ENCODE peak calls at places on chromosomes 2 and 18, in six cellular contexts. R is A549, V is K562, P is H1, S is SK-N-SH, A is HepG2. N is an unnamed sample.

GRCh38 chr18:63708650-63709049 is 5.9 kb downstream of the SERPINB11 start:
- DNase-seq in R (no peak), V (no peak), P (no peak), S (no peak), A (no peak), N (no peak)

GRCh38 chr18:48191494-48191893 is 217.7 kb downstream of the ZBTB7C start:
- DNase-seq in R (no peak), V (no peak), P (peak), S (no peak), A (no peak), N (no peak)

GRCh38 chr2:101432411-101433181 is 42.3 kb downstream of the RFX8 start:
- DNase-seq in R (no peak), V (no peak), P (no peak), S (no peak), A (no peak), N (no peak)

GRCh38 chr2:37916512-37917082 is 8.5 kb upstream of the RMDN2 start:
- DNase-seq in R (no peak), V (no peak), P (no peak), S (no peak), A (no peak), N (no peak)

GRCh38 chr2:68839260-68839833 is 31.9 kb downstream of the BMP10 start:
- DNase-seq in R (peak), V (peak), P (peak), S (peak), A (no peak), N (no peak)

GRCh38 chr2:223084873-223085272 is 32.9 kb downstream of the KCNE4 start:
- DNase-seq in R (no peak), V (no peak), P (no peak), S (peak), A (no peak), N (no peak)

GRCh38 chr2:176562359-176563043 is 293.3 kb downstream of the MTX2 start:
- DNase-seq in R (no peak), V (no peak), P (no peak), S (no peak), A (no peak), N (no peak)

GRCh38 chr2:101012706-101013181 is 10.7 kb downstream of the RPL31 start:
- DNase-seq in R (no peak), V (peak), P (peak), S (peak), A (peak), N (no peak)

GRCh38 chr18:76259012-76259568 is 236.0 kb downstream of the ZNF516 start:
- DNase-seq in R (no peak), V (no peak), P (peak), S (no peak), A (no peak), N (no peak)

GRCh38 chr18:68763082-68763481 is 34.8 kb upstream of the CCDC102B start:
- DNase-seq in R (no peak), V (no peak), P (no peak), S (no peak), A (no peak), N (no peak)

GRCh38 chr2:13193900-13194299 is 477.2 kb downstream of the TRIB2 start:
- DNase-seq in R (no peak), V (no peak), P (no peak), S (peak), A (peak), N (peak)

DNA sequence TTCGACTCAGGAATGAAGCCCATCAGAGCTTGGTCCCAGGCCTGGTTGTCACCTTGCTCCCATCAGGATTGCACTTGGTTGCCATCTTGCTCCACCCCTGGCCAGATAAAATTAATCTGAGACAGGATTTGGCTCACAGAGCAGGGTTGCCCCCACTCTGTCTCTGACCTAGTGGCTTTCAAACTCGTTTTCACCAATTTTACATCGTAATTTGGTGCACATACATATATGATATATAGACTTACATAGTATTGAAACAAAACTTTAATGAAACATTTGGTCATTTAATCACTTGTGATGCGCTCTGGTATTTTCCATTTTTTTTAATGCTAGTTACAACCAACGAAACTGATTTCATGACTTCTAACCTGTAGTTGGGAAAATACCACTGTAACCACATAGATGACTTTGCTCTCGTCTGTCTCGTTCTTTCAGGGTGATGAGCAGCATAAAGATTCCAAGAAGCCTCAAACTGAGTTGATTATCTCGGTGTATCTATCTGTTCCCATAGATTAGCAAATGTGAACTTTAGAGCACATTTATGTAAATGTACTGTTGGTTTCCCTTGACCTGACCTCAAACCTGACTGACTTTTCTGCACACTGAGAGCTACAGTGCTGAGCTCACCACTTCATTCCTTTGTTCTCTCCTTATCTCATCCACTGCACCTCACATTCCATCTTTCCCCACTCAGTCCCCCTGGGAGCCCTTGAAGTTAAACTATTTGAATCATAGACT is 30.5 kb upstream of the PLB1 start:
- DNase-seq in R (no peak), V (no peak), P (no peak), S (no peak), A (peak), N (no peak)
- TF ChIP-seq CHD2 in R (no peak), V (no peak), P (no peak), S (no peak), A (no peak), N (no peak)

GRCh38 chr18:23810396-23810795 is 121.1 kb downstream of the LAMA3 start:
- DNase-seq in R (no peak), V (no peak), P (no peak), S (no peak), A (no peak), N (no peak)
- TF ChIP-seq CHD2 in R (no peak), V (no peak), P (no peak), S (no peak), A (no peak), N (no peak)

DNA sequence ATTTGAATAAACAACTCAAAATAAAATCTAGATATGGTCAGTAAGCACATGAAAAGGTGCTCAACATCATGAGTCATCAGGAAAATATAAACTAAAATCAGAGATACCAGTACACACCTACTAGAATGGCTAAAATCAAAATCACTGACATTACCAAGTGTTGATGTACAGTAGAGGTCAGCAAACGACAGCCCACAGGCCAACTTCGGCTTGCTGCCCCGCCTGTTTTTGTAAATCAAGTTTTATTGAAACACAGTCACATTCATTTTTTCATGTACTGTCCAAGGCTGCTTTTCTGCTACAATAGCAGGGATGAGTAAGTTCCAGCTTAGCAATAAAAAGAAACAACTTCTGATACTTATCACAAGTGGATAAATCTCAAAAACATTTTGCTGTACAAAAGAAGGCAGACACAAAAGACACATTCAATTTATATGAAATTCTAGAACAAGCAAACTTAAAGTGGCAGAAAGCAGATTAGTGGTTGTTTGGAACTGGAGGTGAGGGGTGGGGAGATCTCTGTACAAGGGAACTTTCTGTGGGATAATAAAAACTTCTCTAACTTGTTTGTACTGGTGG is 32.1 kb downstream of the TRAK2 start:
- DNase-seq in R (no peak), V (no peak), P (no peak), S (no peak), A (no peak), N (no peak)
- TF ChIP-seq CHD2 in R (no peak), V (no peak), P (no peak), S (no peak), A (no peak), N (no peak)

GRCh38 chr2:83596592-83597339 is 862.3 kb downstream of the SUCLG1 start:
- DNase-seq in R (no peak), V (no peak), P (no peak), S (no peak), A (no peak), N (no peak)

GRCh38 chr2:83594841-83595720 is 864.0 kb downstream of the SUCLG1 start:
- DNase-seq in R (no peak), V (no peak), P (no peak), S (no peak), A (no peak), N (no peak)

GRCh38 chr2:83594261-83594660 is 864.8 kb downstream of the SUCLG1 start:
- DNase-seq in R (no peak), V (no peak), P (no peak), S (no peak), A (no peak), N (no peak)
- TF ChIP-seq CHD2 in R (no peak), V (no peak), P (no peak), S (no peak), A (no peak), N (no peak)

DNA sequence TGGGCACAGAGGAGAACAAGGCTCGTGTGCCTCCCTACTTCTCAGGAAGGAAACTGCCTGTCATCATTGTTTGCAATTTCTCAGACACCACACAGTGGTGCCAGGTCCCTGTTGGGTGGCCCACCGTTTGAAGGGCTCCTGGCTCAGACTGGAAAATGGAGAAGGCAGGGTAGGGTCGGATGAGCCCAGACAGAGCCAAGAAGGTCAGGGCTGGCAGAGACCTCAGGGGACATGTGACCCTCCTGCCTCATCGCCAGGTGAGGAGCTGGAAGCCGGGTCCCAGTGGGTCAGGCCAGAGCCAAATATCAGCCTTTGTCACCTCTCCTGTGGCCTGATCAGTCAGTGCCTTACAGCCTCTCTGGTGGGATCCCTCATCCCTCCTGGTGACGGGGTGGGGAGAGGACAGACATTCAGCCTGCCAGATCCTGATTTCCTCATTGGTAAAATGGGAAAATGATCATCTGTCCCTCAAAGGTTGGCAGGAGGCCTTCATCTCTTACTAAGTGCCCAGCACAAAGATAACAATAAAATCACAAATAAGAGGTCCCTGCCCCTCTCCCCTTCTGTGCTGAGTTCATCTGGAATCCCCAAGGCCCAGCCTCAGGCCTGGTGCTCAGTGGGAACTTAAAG is 117.6 kb downstream of the CAPN13 start:
- DNase-seq in R (no peak), V (no peak), P (peak), S (no peak), A (no peak), N (no peak)
- TF ChIP-seq CHD2 in R (no peak), V (no peak), P (no peak), S (no peak), A (no peak), N (no peak)

GRCh38 chr2:238851751-238852150 is 3.9 kb downstream of the TWIST2 start:
- DNase-seq in R (no peak), V (no peak), P (no peak), S (no peak), A (no peak), N (no peak)
- TF ChIP-seq CHD2 in R (no peak), V (no peak), P (no peak), S (no peak), A (no peak), N (no peak)

DNA sequence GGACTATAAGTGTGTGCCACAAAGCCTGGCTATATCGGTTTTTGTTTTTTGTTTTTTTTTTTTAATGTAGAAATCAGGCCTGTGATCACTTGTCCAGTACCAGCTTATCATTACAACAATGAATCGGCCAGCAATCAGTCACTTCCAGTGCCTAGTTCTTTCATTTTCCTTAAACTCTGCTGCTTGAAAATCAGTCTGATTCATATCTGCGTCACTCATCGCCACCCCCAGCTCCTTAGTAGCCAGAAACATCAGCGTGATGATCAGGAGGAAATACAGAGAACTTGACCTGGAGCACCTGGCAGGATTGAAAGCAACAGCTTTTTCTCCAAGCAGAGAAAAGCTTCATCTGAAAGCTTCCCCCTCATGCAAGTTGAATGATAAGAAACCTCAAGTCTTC is 75.4 kb downstream of the SPTBN1 start:
- DNase-seq in R (peak), V (no peak), P (no peak), S (no peak), A (no peak), N (no peak)
- TF ChIP-seq CHD2 in R (no peak), V (no peak), P (no peak), S (no peak), A (no peak), N (no peak)